ENCODE peak calls at places on chromosome 6, in four cellular contexts. One of them, this sample, is unnamed.

GRCh38 chr6:11416936-11417576 is 120.5 kb upstream of the TMEM170B start:
- DNase-seq in IMR-90: no peak
- DNase-seq in A549: no peak
- DNase-seq in mesendoderm: no peak
- DNase-seq in this sample: peak

GRCh38 chr6:17385660-17386059 is 7.7 kb upstream of the CAP2 start:
- DNase-seq in IMR-90: peak
- DNase-seq in mesendoderm: no peak
- DNase-seq in A549: no peak
- DNase-seq in this sample: no peak

GRCh38 chr6:105954148-105954547 is 132.0 kb upstream of the PRDM1 start:
- DNase-seq in A549: no peak
- DNase-seq in IMR-90: no peak
- DNase-seq in mesendoderm: no peak
- DNase-seq in this sample: no peak

GRCh38 chr6:164854526-164854925 is 454.9 kb downstream of the C6orf118 start:
- DNase-seq in A549: no peak
- DNase-seq in mesendoderm: no peak
- DNase-seq in IMR-90: no peak
- DNase-seq in this sample: no peak

GRCh38 chr6:80608881-80609280 is 502.4 kb downstream of the BCKDHB start:
- DNase-seq in IMR-90: peak
- DNase-seq in mesendoderm: peak
- DNase-seq in A549: no peak
- DNase-seq in this sample: no peak

GRCh38 chr6:43740961-43741764 is 28.8 kb upstream of the VEGFA start:
- DNase-seq in A549: no peak
- DNase-seq in IMR-90: no peak
- DNase-seq in mesendoderm: no peak
- DNase-seq in this sample: no peak

GRCh38 chr6:143023695-143024094 is 37.0 kb upstream of the AIG1 start:
- DNase-seq in A549: no peak
- DNase-seq in mesendoderm: no peak
- DNase-seq in IMR-90: no peak
- DNase-seq in this sample: no peak

GRCh38 chr6:11085758-11086435 is 7.7 kb upstream of the SMIM13 start:
- DNase-seq in mesendoderm: peak
- DNase-seq in IMR-90: peak
- DNase-seq in A549: no peak
- DNase-seq in this sample: no peak

GRCh38 chr6:4472222-4472621 is 304.0 kb upstream of the CDYL start:
- DNase-seq in IMR-90: no peak
- DNase-seq in A549: no peak
- DNase-seq in mesendoderm: no peak
- DNase-seq in this sample: no peak

GRCh38 chr6:106685833-106686232 is 56.5 kb downstream of the QRSL1 start:
- DNase-seq in mesendoderm: no peak
- DNase-seq in A549: no peak
- DNase-seq in IMR-90: peak
- DNase-seq in this sample: no peak

GRCh38 chr6:74870403-74870802 is 335.4 kb downstream of the COL12A1 start:
- DNase-seq in mesendoderm: peak
- DNase-seq in IMR-90: no peak
- DNase-seq in A549: no peak
- DNase-seq in this sample: peak

GRCh38 chr6:135870722-135871121 is 19.2 kb downstream of the PDE7B start:
- DNase-seq in mesendoderm: no peak
- DNase-seq in A549: no peak
- DNase-seq in IMR-90: peak
- DNase-seq in this sample: no peak

GRCh38 chr6:137111296-137112066 is 62.0 kb downstream of the IL22RA2 start:
- DNase-seq in IMR-90: no peak
- DNase-seq in mesendoderm: no peak
- DNase-seq in A549: no peak
- DNase-seq in this sample: no peak

GRCh38 chr6:25244865-25245264 is 34.3 kb upstream of the CARMIL1 start:
- DNase-seq in IMR-90: no peak
- DNase-seq in mesendoderm: no peak
- DNase-seq in A549: no peak
- DNase-seq in this sample: no peak

GRCh38 chr6:161228911-161229591 is 44.8 kb downstream of the AGPAT4 start:
- DNase-seq in IMR-90: peak
- DNase-seq in A549: no peak
- DNase-seq in mesendoderm: peak
- DNase-seq in this sample: no peak

GRCh38 chr6:169619650-169620049 is 82.2 kb downstream of the WDR27 start:
- DNase-seq in IMR-90: peak
- DNase-seq in mesendoderm: peak
- DNase-seq in A549: no peak
- DNase-seq in this sample: peak

GRCh38 chr6:141164042-141164748 is 968.5 kb upstream of the GJE1 start:
- DNase-seq in A549: no peak
- DNase-seq in IMR-90: peak
- DNase-seq in mesendoderm: peak
- DNase-seq in this sample: no peak

GRCh38 chr6:27161946-27162603 is 85.4 kb upstream of the PRSS16 start:
- DNase-seq in IMR-90: peak
- DNase-seq in A549: no peak
- DNase-seq in mesendoderm: no peak
- DNase-seq in this sample: peak

GRCh38 chr6:2179950-2180349 is 65.5 kb downstream of the GMDS start:
- DNase-seq in A549: no peak
- DNase-seq in mesendoderm: no peak
- DNase-seq in IMR-90: peak
- DNase-seq in this sample: no peak

GRCh38 chr6:53492860-53493634 is 51.9 kb downstream of the GCLC start:
- DNase-seq in mesendoderm: peak
- DNase-seq in A549: peak
- DNase-seq in IMR-90: peak
- DNase-seq in this sample: peak

GRCh38 chr6:100267721-100268123 is 197.0 kb downstream of the SIM1 start:
- DNase-seq in IMR-90: peak
- DNase-seq in mesendoderm: no peak
- DNase-seq in A549: no peak
- DNase-seq in this sample: no peak

GRCh38 chr6:7085911-7086310 is 21.9 kb upstream of the RREB1 start:
- DNase-seq in mesendoderm: no peak
- DNase-seq in A549: no peak
- DNase-seq in IMR-90: no peak
- DNase-seq in this sample: no peak

GRCh38 chr6:85404497-85405174 is 45.2 kb upstream of the NT5E start:
- DNase-seq in mesendoderm: no peak
- DNase-seq in IMR-90: peak
- DNase-seq in A549: peak
- DNase-seq in this sample: no peak

GRCh38 chr6:107539849-107540464 is 50.0 kb downstream of the SOBP start:
- DNase-seq in IMR-90: no peak
- DNase-seq in A549: no peak
- DNase-seq in mesendoderm: no peak
- DNase-seq in this sample: no peak

GRCh38 chr6:130964289-130964688 is 98.8 kb downstream of the EPB41L2 start:
- DNase-seq in IMR-90: no peak
- DNase-seq in A549: no peak
- DNase-seq in mesendoderm: no peak
- DNase-seq in this sample: no peak

GRCh38 chr6:117232191-117232590 is 33.2 kb upstream of the VGLL2 start:
- DNase-seq in IMR-90: no peak
- DNase-seq in A549: no peak
- DNase-seq in mesendoderm: no peak
- DNase-seq in this sample: no peak

GRCh38 chr6:31075528-31075927 is 36.8 kb downstream of the C6orf15 start:
- DNase-seq in A549: no peak
- DNase-seq in IMR-90: peak
- DNase-seq in mesendoderm: no peak
- DNase-seq in this sample: no peak

GRCh38 chr6:75084872-75085381 is 120.9 kb downstream of the COL12A1 start:
- DNase-seq in mesendoderm: peak
- DNase-seq in IMR-90: no peak
- DNase-seq in A549: no peak
- DNase-seq in this sample: peak

GRCh38 chr6:152206072-152206818 is 398.8 kb downstream of the ESR1 start:
- DNase-seq in mesendoderm: peak
- DNase-seq in IMR-90: peak
- DNase-seq in A549: peak
- DNase-seq in this sample: peak

GRCh38 chr6:45566882-45567281 is 189.1 kb upstream of the SUPT3H start:
- DNase-seq in mesendoderm: peak
- DNase-seq in A549: no peak
- DNase-seq in IMR-90: peak
- DNase-seq in this sample: peak

GRCh38 chr6:30935018-30935417 is 3.0 kb upstream of the SFTA2 start:
- DNase-seq in IMR-90: no peak
- DNase-seq in mesendoderm: no peak
- DNase-seq in A549: no peak
- DNase-seq in this sample: no peak

GRCh38 chr6:111922454-111923297 is 49.4 kb upstream of the FYN start:
- DNase-seq in IMR-90: peak
- DNase-seq in A549: no peak
- DNase-seq in mesendoderm: peak
- DNase-seq in this sample: no peak

GRCh38 chr6:3228046-3228671 is 706 bp upstream of the TUBB2B start:
- DNase-seq in mesendoderm: peak
- DNase-seq in IMR-90: no peak
- DNase-seq in A549: no peak
- DNase-seq in this sample: peak

GRCh38 chr6:3229566-3230274 is 2.3 kb upstream of the TUBB2B start:
- DNase-seq in mesendoderm: peak
- DNase-seq in IMR-90: no peak
- DNase-seq in A549: no peak
- DNase-seq in this sample: peak

GRCh38 chr6:3227363-3228045 is at the start of gene TUBB2B:
- DNase-seq in IMR-90: peak
- DNase-seq in mesendoderm: peak
- DNase-seq in A549: no peak
- DNase-seq in this sample: peak

GRCh38 chr6:3228791-3229565 is 1.5 kb upstream of the TUBB2B start:
- DNase-seq in IMR-90: no peak
- DNase-seq in A549: no peak
- DNase-seq in mesendoderm: peak
- DNase-seq in this sample: peak

GRCh38 chr6:3226422-3227362 is 761 bp downstream of the TUBB2B start:
- DNase-seq in IMR-90: no peak
- DNase-seq in A549: no peak
- DNase-seq in mesendoderm: peak
- DNase-seq in this sample: peak
- H3K4me2 ChIP-seq in IMR-90: peak
- H3K4me2 ChIP-seq in A549: peak
- H3K4me2 ChIP-seq in mesendoderm: peak
- H3K4me2 ChIP-seq in this sample: peak

GRCh38 chr6:167524261-167524660 is 199.4 kb downstream of the TTLL2 start:
- DNase-seq in IMR-90: no peak
- DNase-seq in mesendoderm: no peak
- DNase-seq in A549: no peak
- DNase-seq in this sample: no peak
- H3K4me2 ChIP-seq in IMR-90: no peak
- H3K4me2 ChIP-seq in mesendoderm: no peak
- H3K4me2 ChIP-seq in A549: no peak
- H3K4me2 ChIP-seq in this sample: no peak

DNA sequence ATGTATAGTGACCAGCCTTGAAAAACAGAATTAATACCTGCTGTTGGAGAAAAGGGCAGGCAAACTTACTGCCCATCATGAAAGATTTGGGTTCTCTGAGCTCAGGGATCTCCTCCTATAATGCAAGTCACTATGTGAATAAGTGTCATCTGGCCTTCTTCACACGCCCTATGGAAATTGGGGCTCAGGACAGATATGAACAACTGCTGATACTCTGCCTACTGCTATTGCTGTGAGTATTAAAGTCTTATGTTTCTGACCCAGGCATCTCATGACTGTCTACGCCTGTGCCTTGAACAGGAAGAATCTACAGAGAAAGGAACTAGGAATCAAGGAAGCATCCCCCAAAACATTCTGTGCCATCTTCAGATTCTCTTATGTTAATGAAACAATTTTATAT is 226.1 kb downstream of the SOD2 start:
- DNase-seq in IMR-90: no peak
- DNase-seq in A549: no peak
- DNase-seq in mesendoderm: no peak
- DNase-seq in this sample: no peak
- H3K4me2 ChIP-seq in IMR-90: no peak
- H3K4me2 ChIP-seq in A549: no peak
- H3K4me2 ChIP-seq in mesendoderm: no peak
- H3K4me2 ChIP-seq in this sample: no peak

DNA sequence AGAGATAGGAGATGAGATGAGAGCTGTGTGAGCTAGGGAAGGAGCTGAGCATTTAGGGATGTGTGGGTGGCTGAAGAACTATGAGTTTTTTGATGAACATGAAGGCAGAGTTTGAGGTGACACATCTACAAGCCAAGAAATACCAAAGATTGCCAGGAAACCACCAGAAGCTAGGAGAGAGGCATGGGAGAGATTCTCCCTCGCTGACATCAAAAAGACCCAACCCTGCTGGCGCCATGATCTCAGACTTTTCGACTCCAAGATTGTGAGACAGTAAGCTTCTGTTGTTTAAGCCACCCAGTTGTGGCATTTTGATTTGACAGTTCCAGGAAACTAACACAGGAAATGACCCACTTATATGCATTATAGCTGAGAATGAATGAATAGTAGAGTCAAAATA is 790.9 kb downstream of the TFAP2A start:
- DNase-seq in mesendoderm: no peak
- DNase-seq in IMR-90: peak
- DNase-seq in A549: no peak
- DNase-seq in this sample: no peak
- H3K4me2 ChIP-seq in mesendoderm: no peak
- H3K4me2 ChIP-seq in IMR-90: no peak
- H3K4me2 ChIP-seq in A549: no peak
- H3K4me2 ChIP-seq in this sample: no peak

GRCh38 chr6:8274240-8274639 is 161.1 kb downstream of the SLC35B3 start:
- DNase-seq in mesendoderm: no peak
- DNase-seq in IMR-90: no peak
- DNase-seq in A549: no peak
- DNase-seq in this sample: no peak

GRCh38 chr6:8268606-8269005 is 166.3 kb upstream of the EEF1E1 start:
- DNase-seq in IMR-90: no peak
- DNase-seq in mesendoderm: no peak
- DNase-seq in A549: no peak
- DNase-seq in this sample: no peak

GRCh38 chr6:8269094-8269493 is 166.3 kb downstream of the SLC35B3 start:
- DNase-seq in mesendoderm: no peak
- DNase-seq in IMR-90: no peak
- DNase-seq in A549: no peak
- DNase-seq in this sample: no peak

GRCh38 chr6:8268156-8268555 is 165.8 kb upstream of the EEF1E1 start:
- DNase-seq in mesendoderm: no peak
- DNase-seq in IMR-90: no peak
- DNase-seq in A549: no peak
- DNase-seq in this sample: no peak

GRCh38 chr6:8269856-8270454 is 165.4 kb downstream of the SLC35B3 start:
- DNase-seq in mesendoderm: no peak
- DNase-seq in IMR-90: no peak
- DNase-seq in A549: no peak
- DNase-seq in this sample: no peak
- H3K4me2 ChIP-seq in mesendoderm: no peak
- H3K4me2 ChIP-seq in IMR-90: no peak
- H3K4me2 ChIP-seq in A549: no peak
- H3K4me2 ChIP-seq in this sample: no peak